ENCODE peak calls at places on chromosomes 11 and 22, in eight cellular contexts. One of them, this sample, is unnamed.

GRCh38 chr22:36107436-36107835 is 53.1 kb downstream of the APOL3 start:
- DNase-seq in stimulated activated CD4-positive, alpha-beta T cell treated with anti-CD3 and anti-CD28 coated beads, Interleukin-2, amount 100 ng/mL, for 24 hours: no peak
- DNase-seq in choroid plexus epithelial cell: no peak
- DNase-seq in CD8-positive, alpha-beta T cell: no peak
- DNase-seq in NCI-H2029: no peak
- DNase-seq in NCI-H1417 treated with DMSO at 0.1 percent for 48 hours: no peak
- DNase-seq in HS-27A: no peak
- DNase-seq in NCI-H82: no peak
- DNase-seq in this sample: no peak

GRCh38 chr11:17972987-17973386 is 39.9 kb downstream of the SERGEF start:
- DNase-seq in stimulated activated CD4-positive, alpha-beta T cell treated with anti-CD3 and anti-CD28 coated beads, Interleukin-2, amount 100 ng/mL, for 24 hours: peak
- DNase-seq in choroid plexus epithelial cell: peak
- DNase-seq in CD8-positive, alpha-beta T cell: no peak
- DNase-seq in NCI-H2029: no peak
- DNase-seq in NCI-H1417 treated with DMSO at 0.1 percent for 48 hours: no peak
- DNase-seq in HS-27A: peak
- DNase-seq in NCI-H82: peak
- DNase-seq in this sample: no peak

GRCh38 chr11:723120-723883 is 17.3 kb downstream of the EPS8L2 start:
- DNase-seq in stimulated activated CD4-positive, alpha-beta T cell treated with anti-CD3 and anti-CD28 coated beads, Interleukin-2, amount 100 ng/mL, for 24 hours: peak
- DNase-seq in choroid plexus epithelial cell: peak
- DNase-seq in CD8-positive, alpha-beta T cell: no peak
- DNase-seq in NCI-H2029: peak
- DNase-seq in NCI-H1417 treated with DMSO at 0.1 percent for 48 hours: no peak
- DNase-seq in HS-27A: no peak
- DNase-seq in NCI-H82: peak
- DNase-seq in this sample: peak

GRCh38 chr11:44987506-44987905 is 36.8 kb upstream of the TP53I11 start:
- DNase-seq in stimulated activated CD4-positive, alpha-beta T cell treated with anti-CD3 and anti-CD28 coated beads, Interleukin-2, amount 100 ng/mL, for 24 hours: no peak
- DNase-seq in choroid plexus epithelial cell: no peak
- DNase-seq in CD8-positive, alpha-beta T cell: no peak
- DNase-seq in NCI-H2029: peak
- DNase-seq in NCI-H1417 treated with DMSO at 0.1 percent for 48 hours: no peak
- DNase-seq in HS-27A: no peak
- DNase-seq in NCI-H82: no peak
- DNase-seq in this sample: no peak

GRCh38 chr11:64566042-64566914 is 24.7 kb upstream of the SLC22A12 start:
- DNase-seq in stimulated activated CD4-positive, alpha-beta T cell treated with anti-CD3 and anti-CD28 coated beads, Interleukin-2, amount 100 ng/mL, for 24 hours: peak
- DNase-seq in choroid plexus epithelial cell: peak
- DNase-seq in CD8-positive, alpha-beta T cell: no peak
- DNase-seq in NCI-H2029: no peak
- DNase-seq in NCI-H1417 treated with DMSO at 0.1 percent for 48 hours: no peak
- DNase-seq in HS-27A: no peak
- DNase-seq in NCI-H82: peak
- DNase-seq in this sample: peak

GRCh38 chr11:3041699-3042098 is 15.5 kb downstream of the CARS1 start:
- DNase-seq in stimulated activated CD4-positive, alpha-beta T cell treated with anti-CD3 and anti-CD28 coated beads, Interleukin-2, amount 100 ng/mL, for 24 hours: no peak
- DNase-seq in choroid plexus epithelial cell: no peak
- DNase-seq in CD8-positive, alpha-beta T cell: no peak
- DNase-seq in NCI-H2029: no peak
- DNase-seq in NCI-H1417 treated with DMSO at 0.1 percent for 48 hours: no peak
- DNase-seq in HS-27A: no peak
- DNase-seq in NCI-H82: no peak
- DNase-seq in this sample: no peak

GRCh38 chr11:11691296-11692141 is 69.7 kb upstream of the GALNT18 start:
- DNase-seq in stimulated activated CD4-positive, alpha-beta T cell treated with anti-CD3 and anti-CD28 coated beads, Interleukin-2, amount 100 ng/mL, for 24 hours: no peak
- DNase-seq in choroid plexus epithelial cell: no peak
- DNase-seq in CD8-positive, alpha-beta T cell: no peak
- DNase-seq in NCI-H2029: peak
- DNase-seq in NCI-H1417 treated with DMSO at 0.1 percent for 48 hours: peak
- DNase-seq in HS-27A: no peak
- DNase-seq in NCI-H82: peak
- DNase-seq in this sample: peak

GRCh38 chr22:40178417-40179409 is 988 bp downstream of the TNRC6B start:
- DNase-seq in stimulated activated CD4-positive, alpha-beta T cell treated with anti-CD3 and anti-CD28 coated beads, Interleukin-2, amount 100 ng/mL, for 24 hours: peak
- DNase-seq in choroid plexus epithelial cell: peak
- DNase-seq in CD8-positive, alpha-beta T cell: no peak
- DNase-seq in NCI-H2029: no peak
- DNase-seq in NCI-H1417 treated with DMSO at 0.1 percent for 48 hours: no peak
- DNase-seq in HS-27A: no peak
- DNase-seq in NCI-H82: peak
- DNase-seq in this sample: no peak

GRCh38 chr11:1701041-1701807 is 4.2 kb downstream of the KRTAP5-6 start:
- DNase-seq in stimulated activated CD4-positive, alpha-beta T cell treated with anti-CD3 and anti-CD28 coated beads, Interleukin-2, amount 100 ng/mL, for 24 hours: no peak
- DNase-seq in choroid plexus epithelial cell: no peak
- DNase-seq in CD8-positive, alpha-beta T cell: no peak
- DNase-seq in NCI-H2029: no peak
- DNase-seq in NCI-H1417 treated with DMSO at 0.1 percent for 48 hours: no peak
- DNase-seq in HS-27A: no peak
- DNase-seq in NCI-H82: no peak
- DNase-seq in this sample: no peak

GRCh38 chr11:87908086-87908485 is 267.2 kb downstream of the RAB38 start:
- DNase-seq in stimulated activated CD4-positive, alpha-beta T cell treated with anti-CD3 and anti-CD28 coated beads, Interleukin-2, amount 100 ng/mL, for 24 hours: no peak
- DNase-seq in choroid plexus epithelial cell: no peak
- DNase-seq in CD8-positive, alpha-beta T cell: no peak
- DNase-seq in NCI-H2029: no peak
- DNase-seq in NCI-H1417 treated with DMSO at 0.1 percent for 48 hours: no peak
- DNase-seq in HS-27A: no peak
- DNase-seq in NCI-H82: peak
- DNase-seq in this sample: no peak

GRCh38 chr11:101126551-101127347 is 2.9 kb downstream of the PGR start:
- DNase-seq in stimulated activated CD4-positive, alpha-beta T cell treated with anti-CD3 and anti-CD28 coated beads, Interleukin-2, amount 100 ng/mL, for 24 hours: no peak
- DNase-seq in choroid plexus epithelial cell: peak
- DNase-seq in CD8-positive, alpha-beta T cell: no peak
- DNase-seq in NCI-H2029: no peak
- DNase-seq in NCI-H1417 treated with DMSO at 0.1 percent for 48 hours: no peak
- DNase-seq in HS-27A: no peak
- DNase-seq in NCI-H82: peak
- DNase-seq in this sample: no peak

GRCh38 chr11:85406316-85406715 is 220.8 kb downstream of the DLG2 start:
- DNase-seq in stimulated activated CD4-positive, alpha-beta T cell treated with anti-CD3 and anti-CD28 coated beads, Interleukin-2, amount 100 ng/mL, for 24 hours: no peak
- DNase-seq in choroid plexus epithelial cell: no peak
- DNase-seq in CD8-positive, alpha-beta T cell: no peak
- DNase-seq in NCI-H2029: no peak
- DNase-seq in NCI-H1417 treated with DMSO at 0.1 percent for 48 hours: no peak
- DNase-seq in HS-27A: no peak
- DNase-seq in NCI-H82: no peak
- DNase-seq in this sample: no peak

GRCh38 chr11:27282141-27282590 is 80.8 kb downstream of the CCDC34 start:
- DNase-seq in stimulated activated CD4-positive, alpha-beta T cell treated with anti-CD3 and anti-CD28 coated beads, Interleukin-2, amount 100 ng/mL, for 24 hours: no peak
- DNase-seq in choroid plexus epithelial cell: peak
- DNase-seq in CD8-positive, alpha-beta T cell: no peak
- DNase-seq in NCI-H2029: no peak
- DNase-seq in NCI-H1417 treated with DMSO at 0.1 percent for 48 hours: no peak
- DNase-seq in HS-27A: peak
- DNase-seq in NCI-H82: no peak
- DNase-seq in this sample: no peak

GRCh38 chr11:116690623-116691022 is 82.2 kb downstream of the BUD13 start:
- DNase-seq in stimulated activated CD4-positive, alpha-beta T cell treated with anti-CD3 and anti-CD28 coated beads, Interleukin-2, amount 100 ng/mL, for 24 hours: no peak
- DNase-seq in choroid plexus epithelial cell: no peak
- DNase-seq in CD8-positive, alpha-beta T cell: no peak
- DNase-seq in NCI-H2029: no peak
- DNase-seq in NCI-H1417 treated with DMSO at 0.1 percent for 48 hours: no peak
- DNase-seq in HS-27A: no peak
- DNase-seq in NCI-H82: peak
- DNase-seq in this sample: no peak

GRCh38 chr22:35150163-35151107 is 84.5 kb downstream of the ISX start:
- DNase-seq in stimulated activated CD4-positive, alpha-beta T cell treated with anti-CD3 and anti-CD28 coated beads, Interleukin-2, amount 100 ng/mL, for 24 hours: peak
- DNase-seq in choroid plexus epithelial cell: peak
- DNase-seq in CD8-positive, alpha-beta T cell: peak
- DNase-seq in NCI-H2029: no peak
- DNase-seq in NCI-H1417 treated with DMSO at 0.1 percent for 48 hours: no peak
- DNase-seq in HS-27A: peak
- DNase-seq in NCI-H82: peak
- DNase-seq in this sample: no peak

GRCh38 chr11:16412525-16413194 is 56.3 kb upstream of the SOX6 start:
- DNase-seq in stimulated activated CD4-positive, alpha-beta T cell treated with anti-CD3 and anti-CD28 coated beads, Interleukin-2, amount 100 ng/mL, for 24 hours: no peak
- DNase-seq in choroid plexus epithelial cell: no peak
- DNase-seq in CD8-positive, alpha-beta T cell: no peak
- DNase-seq in NCI-H2029: no peak
- DNase-seq in NCI-H1417 treated with DMSO at 0.1 percent for 48 hours: no peak
- DNase-seq in HS-27A: no peak
- DNase-seq in NCI-H82: no peak
- DNase-seq in this sample: no peak

GRCh38 chr11:74090701-74091100 is 80.1 kb downstream of the C2CD3 start:
- DNase-seq in stimulated activated CD4-positive, alpha-beta T cell treated with anti-CD3 and anti-CD28 coated beads, Interleukin-2, amount 100 ng/mL, for 24 hours: no peak
- DNase-seq in choroid plexus epithelial cell: peak
- DNase-seq in CD8-positive, alpha-beta T cell: no peak
- DNase-seq in NCI-H2029: no peak
- DNase-seq in NCI-H1417 treated with DMSO at 0.1 percent for 48 hours: no peak
- DNase-seq in HS-27A: no peak
- DNase-seq in NCI-H82: no peak
- DNase-seq in this sample: no peak

GRCh38 chr11:77487790-77488189 is 13.9 kb upstream of the PAK1 start:
- DNase-seq in stimulated activated CD4-positive, alpha-beta T cell treated with anti-CD3 and anti-CD28 coated beads, Interleukin-2, amount 100 ng/mL, for 24 hours: no peak
- DNase-seq in choroid plexus epithelial cell: no peak
- DNase-seq in CD8-positive, alpha-beta T cell: no peak
- DNase-seq in NCI-H2029: no peak
- DNase-seq in NCI-H1417 treated with DMSO at 0.1 percent for 48 hours: no peak
- DNase-seq in HS-27A: no peak
- DNase-seq in NCI-H82: no peak
- DNase-seq in this sample: no peak

GRCh38 chr11:128482512-128483191 is 104.7 kb downstream of the ETS1 start:
- DNase-seq in stimulated activated CD4-positive, alpha-beta T cell treated with anti-CD3 and anti-CD28 coated beads, Interleukin-2, amount 100 ng/mL, for 24 hours: no peak
- DNase-seq in choroid plexus epithelial cell: peak
- DNase-seq in CD8-positive, alpha-beta T cell: no peak
- DNase-seq in NCI-H2029: no peak
- DNase-seq in NCI-H1417 treated with DMSO at 0.1 percent for 48 hours: no peak
- DNase-seq in HS-27A: no peak
- DNase-seq in NCI-H82: no peak
- DNase-seq in this sample: no peak

This sample was measured in NCI-H1436 treated with DMSO at 0.1 percent for 48 hours.